ENCODE peak calls at places on chromosome 17, in five cellular contexts. One of them, this sample, is unnamed.

GRCh38 chr17:31743767-31744166 is 115.3 kb downstream of the COPRS start:
- DNase-seq in iPS-NIHi11: no peak
- DNase-seq in AG08396: no peak
- DNase-seq in upper lobe of right lung: no peak
- DNase-seq in NCI-H1417 treated with DMSO at 0.1 percent for 48 hours: no peak
- DNase-seq in this sample: peak; percentile 76

GRCh38 chr17:31416503-31416923 is 25.0 kb downstream of the RAB11FIP4 start:
- DNase-seq in upper lobe of right lung: no peak
- DNase-seq in AG08396: no peak
- DNase-seq in iPS-NIHi11: no peak
- DNase-seq in NCI-H1417 treated with DMSO at 0.1 percent for 48 hours: no peak
- DNase-seq in this sample: no peak

GRCh38 chr17:45436161-45436560 is 3.5 kb upstream of the ARHGAP27 start:
- DNase-seq in NCI-H1417 treated with DMSO at 0.1 percent for 48 hours: no peak
- DNase-seq in upper lobe of right lung: no peak
- DNase-seq in AG08396: no peak
- DNase-seq in iPS-NIHi11: no peak
- DNase-seq in this sample: no peak

GRCh38 chr17:39077252-39077651 is 74.2 kb downstream of the PLXDC1 start:
- DNase-seq in NCI-H1417 treated with DMSO at 0.1 percent for 48 hours: no peak
- DNase-seq in iPS-NIHi11: no peak
- DNase-seq in AG08396: no peak
- DNase-seq in upper lobe of right lung: no peak
- DNase-seq in this sample: no peak

GRCh38 chr17:19341641-19342610 is 20.6 kb downstream of the B9D1 start:
- DNase-seq in iPS-NIHi11: no peak
- DNase-seq in NCI-H1417 treated with DMSO at 0.1 percent for 48 hours: no peak
- DNase-seq in upper lobe of right lung: peak; percentile 59
- DNase-seq in AG08396: peak; percentile 53
- DNase-seq in this sample: no peak

GRCh38 chr17:49958723-49959122 is 10.3 kb upstream of the DLX4 start:
- DNase-seq in NCI-H1417 treated with DMSO at 0.1 percent for 48 hours: no peak
- DNase-seq in iPS-NIHi11: no peak
- DNase-seq in AG08396: no peak
- DNase-seq in upper lobe of right lung: no peak
- DNase-seq in this sample: no peak

GRCh38 chr17:44438634-44439033 is 49.2 kb upstream of the ITGA2B start:
- DNase-seq in upper lobe of right lung: no peak
- DNase-seq in AG08396: no peak
- DNase-seq in NCI-H1417 treated with DMSO at 0.1 percent for 48 hours: no peak
- DNase-seq in iPS-NIHi11: no peak
- DNase-seq in this sample: no peak

GRCh38 chr17:6708357-6708961 is 4.7 kb downstream of the SLC13A5 start:
- DNase-seq in NCI-H1417 treated with DMSO at 0.1 percent for 48 hours: no peak
- DNase-seq in iPS-NIHi11: no peak
- DNase-seq in upper lobe of right lung: peak; percentile 4
- DNase-seq in AG08396: no peak
- DNase-seq in this sample: no peak

GRCh38 chr17:58227733-58228132 is 8.7 kb upstream of the MKS1 start:
- DNase-seq in upper lobe of right lung: no peak
- DNase-seq in iPS-NIHi11: no peak
- DNase-seq in NCI-H1417 treated with DMSO at 0.1 percent for 48 hours: no peak
- DNase-seq in AG08396: no peak
- DNase-seq in this sample: no peak

GRCh38 chr17:7263071-7263800 is 958 bp upstream of the CLDN7 start:
- DNase-seq in AG08396: peak; percentile 30
- DNase-seq in iPS-NIHi11: peak; percentile 80
- DNase-seq in NCI-H1417 treated with DMSO at 0.1 percent for 48 hours: no peak
- DNase-seq in upper lobe of right lung: peak; percentile 88
- DNase-seq in this sample: no peak

GRCh38 chr17:1487939-1488825 is 4.3 kb downstream of the MYO1C start:
- DNase-seq in AG08396: peak; percentile 97
- DNase-seq in iPS-NIHi11: peak; percentile 84
- DNase-seq in upper lobe of right lung: peak; percentile 94
- DNase-seq in NCI-H1417 treated with DMSO at 0.1 percent for 48 hours: no peak
- DNase-seq in this sample: peak; percentile 96